ENCODE peak calls at places on chromosomes 2 and 18, in seven cellular contexts. One of them, this sample, is unnamed. For H3K9me3, the result is how much of the 10 kb centered on the place peaks cover.

GRCh38 chr2:241189093-241189855 is 797 bp downstream of the ANO7 start:
- DNase-seq in psoas muscle: no peak
- DNase-seq in A549: no peak
- DNase-seq in colonic mucosa: no peak
- DNase-seq in kidney: peak
- DNase-seq in hepatocyte: peak
- DNase-seq in stomach: no peak
- DNase-seq in this sample: no peak

GRCh38 chr18:36634573-36635216 is 194.1 kb downstream of the TPGS2 start:
- DNase-seq in psoas muscle: no peak
- DNase-seq in A549: no peak
- DNase-seq in colonic mucosa: no peak
- DNase-seq in kidney: no peak
- DNase-seq in hepatocyte: no peak
- DNase-seq in stomach: no peak
- DNase-seq in this sample: no peak

GRCh38 chr2:233822781-233823730 is 31.3 kb downstream of the HJURP start:
- DNase-seq in psoas muscle: no peak
- DNase-seq in A549: peak
- DNase-seq in colonic mucosa: no peak
- DNase-seq in kidney: peak
- DNase-seq in hepatocyte: no peak
- DNase-seq in stomach: peak
- DNase-seq in this sample: no peak

GRCh38 chr2:222470802-222471468 is 46.6 kb downstream of the SGPP2 start:
- DNase-seq in psoas muscle: no peak
- DNase-seq in A549: no peak
- DNase-seq in colonic mucosa: no peak
- DNase-seq in kidney: no peak
- DNase-seq in hepatocyte: no peak
- DNase-seq in stomach: no peak
- DNase-seq in this sample: no peak

GRCh38 chr18:76457475-76457874 is 37.6 kb downstream of the ZNF516 start:
- DNase-seq in psoas muscle: no peak
- DNase-seq in A549: no peak
- DNase-seq in colonic mucosa: no peak
- DNase-seq in kidney: no peak
- DNase-seq in hepatocyte: no peak
- DNase-seq in stomach: no peak
- DNase-seq in this sample: no peak

GRCh38 chr2:39059366-39059952 is 61.4 kb downstream of the SOS1 start:
- DNase-seq in psoas muscle: no peak
- DNase-seq in A549: peak
- DNase-seq in colonic mucosa: no peak
- DNase-seq in kidney: no peak
- DNase-seq in hepatocyte: peak
- DNase-seq in stomach: no peak
- DNase-seq in this sample: peak

GRCh38 chr18:76495435-76496199 is 575 bp upstream of the ZNF516 start:
- DNase-seq in psoas muscle: peak
- DNase-seq in A549: peak
- DNase-seq in colonic mucosa: peak
- DNase-seq in kidney: no peak
- DNase-seq in hepatocyte: peak
- DNase-seq in stomach: no peak
- DNase-seq in this sample: peak

GRCh38 chr18:49721981-49722380 is 91.4 kb downstream of the ACAA2 start:
- DNase-seq in psoas muscle: no peak
- DNase-seq in A549: no peak
- DNase-seq in colonic mucosa: no peak
- DNase-seq in kidney: no peak
- DNase-seq in hepatocyte: no peak
- DNase-seq in stomach: no peak
- DNase-seq in this sample: peak

GRCh38 chr18:50559750-50560680 is at the start of gene MAPK4:
- DNase-seq in psoas muscle: peak
- DNase-seq in A549: no peak
- DNase-seq in colonic mucosa: peak
- DNase-seq in kidney: peak
- DNase-seq in hepatocyte: peak
- DNase-seq in stomach: peak
- DNase-seq in this sample: peak

GRCh38 chr18:23324056-23324811 is 128.9 kb upstream of the RIOK3 start:
- DNase-seq in psoas muscle: no peak
- DNase-seq in A549: no peak
- DNase-seq in colonic mucosa: no peak
- DNase-seq in kidney: no peak
- DNase-seq in hepatocyte: no peak
- DNase-seq in stomach: no peak
- DNase-seq in this sample: no peak

GRCh38 chr2:46770622-46771021 is 145.0 kb downstream of the MCFD2 start:
- DNase-seq in psoas muscle: no peak
- DNase-seq in A549: peak
- DNase-seq in colonic mucosa: no peak
- DNase-seq in kidney: no peak
- DNase-seq in hepatocyte: peak
- DNase-seq in stomach: no peak
- DNase-seq in this sample: no peak

GRCh38 chr2:45258251-45258775 is 249.1 kb upstream of the SIX2 start:
- DNase-seq in psoas muscle: no peak
- DNase-seq in A549: no peak
- DNase-seq in colonic mucosa: no peak
- DNase-seq in kidney: no peak
- DNase-seq in hepatocyte: no peak
- DNase-seq in stomach: no peak
- DNase-seq in this sample: no peak

GRCh38 chr2:145007673-145008263 is 487.8 kb upstream of the ZEB2 start:
- DNase-seq in psoas muscle: peak
- DNase-seq in A549: peak
- DNase-seq in colonic mucosa: no peak
- DNase-seq in kidney: no peak
- DNase-seq in hepatocyte: no peak
- DNase-seq in stomach: no peak
- DNase-seq in this sample: peak

GRCh38 chr2:158738363-158738762 is 56.8 kb upstream of the DAPL1 start:
- DNase-seq in psoas muscle: no peak
- DNase-seq in A549: no peak
- DNase-seq in colonic mucosa: no peak
- DNase-seq in kidney: no peak
- DNase-seq in hepatocyte: no peak
- DNase-seq in stomach: no peak
- DNase-seq in this sample: no peak

GRCh38 chr2:46032161-46032813 is 264.9 kb upstream of the EPAS1 start:
- DNase-seq in psoas muscle: no peak
- DNase-seq in A549: peak
- DNase-seq in colonic mucosa: no peak
- DNase-seq in kidney: no peak
- DNase-seq in hepatocyte: no peak
- DNase-seq in stomach: no peak
- DNase-seq in this sample: no peak

GRCh38 chr2:17879137-17879912 is 858 bp downstream of the KCNS3 start:
- DNase-seq in psoas muscle: peak
- DNase-seq in A549: peak
- DNase-seq in colonic mucosa: peak
- DNase-seq in kidney: peak
- DNase-seq in hepatocyte: peak
- DNase-seq in stomach: peak
- DNase-seq in this sample: peak

GRCh38 chr2:226803410-226803809 is 3.8 kb upstream of the IRS1 start:
- DNase-seq in psoas muscle: no peak
- DNase-seq in A549: no peak
- DNase-seq in colonic mucosa: no peak
- DNase-seq in kidney: no peak
- DNase-seq in hepatocyte: no peak
- DNase-seq in stomach: no peak
- DNase-seq in this sample: no peak

GRCh38 chr2:108575132-108575966 is 41.1 kb downstream of the LIMS1 start:
- DNase-seq in psoas muscle: no peak
- DNase-seq in A549: peak
- DNase-seq in colonic mucosa: no peak
- DNase-seq in kidney: no peak
- DNase-seq in hepatocyte: no peak
- DNase-seq in stomach: no peak
- DNase-seq in this sample: no peak

GRCh38 chr2:126895336-126895735 is 3.4 kb upstream of the TEX51 start:
- DNase-seq in psoas muscle: no peak
- DNase-seq in A549: no peak
- DNase-seq in colonic mucosa: peak
- DNase-seq in kidney: no peak
- DNase-seq in hepatocyte: no peak
- DNase-seq in stomach: peak
- DNase-seq in this sample: no peak

GRCh38 chr2:220147186-220147585 is 519.8 kb downstream of the SLC4A3 start:
- DNase-seq in psoas muscle: no peak
- DNase-seq in A549: no peak
- DNase-seq in colonic mucosa: no peak
- DNase-seq in kidney: no peak
- DNase-seq in hepatocyte: no peak
- DNase-seq in stomach: no peak
- DNase-seq in this sample: no peak

GRCh38 chr2:113915067-113915819 is 25.4 kb downstream of the ACTR3 start:
- DNase-seq in psoas muscle: no peak
- DNase-seq in A549: no peak
- DNase-seq in colonic mucosa: no peak
- DNase-seq in kidney: no peak
- DNase-seq in hepatocyte: no peak
- DNase-seq in stomach: no peak
- DNase-seq in this sample: no peak

GRCh38 chr2:117815946-117816345 is 1.5 kb downstream of the DDX18 start:
- DNase-seq in psoas muscle: no peak
- DNase-seq in A549: no peak
- DNase-seq in colonic mucosa: no peak
- DNase-seq in kidney: no peak
- DNase-seq in hepatocyte: no peak
- DNase-seq in stomach: no peak
- DNase-seq in this sample: no peak

GRCh38 chr18:76398295-76398694 is 96.7 kb downstream of the ZNF516 start:
- DNase-seq in psoas muscle: no peak
- DNase-seq in A549: no peak
- DNase-seq in colonic mucosa: no peak
- DNase-seq in kidney: no peak
- DNase-seq in hepatocyte: no peak
- DNase-seq in stomach: peak
- DNase-seq in this sample: no peak

GRCh38 chr2:218648473-218649100 is 10.8 kb downstream of the ZNF142 start:
- DNase-seq in psoas muscle: no peak
- DNase-seq in A549: peak
- DNase-seq in colonic mucosa: peak
- DNase-seq in kidney: no peak
- DNase-seq in hepatocyte: peak
- DNase-seq in stomach: peak
- DNase-seq in this sample: peak

GRCh38 chr2:19664651-19665050 is 237.1 kb downstream of the TTC32 start:
- DNase-seq in psoas muscle: no peak
- DNase-seq in A549: no peak
- DNase-seq in colonic mucosa: no peak
- DNase-seq in kidney: no peak
- DNase-seq in hepatocyte: no peak
- DNase-seq in stomach: no peak
- DNase-seq in this sample: no peak

GRCh38 chr2:19653336-19653908 is 248.4 kb downstream of the TTC32 start:
- DNase-seq in psoas muscle: no peak
- DNase-seq in A549: no peak
- DNase-seq in colonic mucosa: no peak
- DNase-seq in kidney: no peak
- DNase-seq in hepatocyte: no peak
- DNase-seq in stomach: no peak
- DNase-seq in this sample: no peak

GRCh38 chr2:19654310-19655090 is 247.3 kb downstream of the TTC32 start:
- DNase-seq in psoas muscle: no peak
- DNase-seq in A549: no peak
- DNase-seq in colonic mucosa: no peak
- DNase-seq in kidney: no peak
- DNase-seq in hepatocyte: no peak
- DNase-seq in stomach: no peak
- DNase-seq in this sample: no peak

DNA sequence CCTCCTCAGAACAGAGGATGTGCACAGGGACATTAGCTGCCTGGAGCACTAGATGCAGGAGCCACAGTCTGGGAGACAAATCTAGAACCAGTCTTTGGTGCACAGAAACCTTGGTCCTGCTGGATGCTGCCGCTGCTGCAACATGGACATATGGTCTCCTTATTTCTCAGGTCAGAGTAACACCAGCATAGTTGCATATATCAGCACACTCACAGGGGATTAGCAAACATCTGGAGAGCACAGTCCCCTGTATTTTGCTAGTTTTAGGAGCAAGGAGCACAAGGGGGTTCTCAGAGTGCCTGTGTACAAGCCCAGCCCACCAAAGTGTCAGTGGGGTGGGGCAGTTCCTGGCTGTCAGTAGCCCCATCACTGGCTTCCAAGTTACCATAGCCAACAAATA is 242.4 kb downstream of the TTC32 start:
- DNase-seq in psoas muscle: no peak
- DNase-seq in A549: no peak
- DNase-seq in colonic mucosa: no peak
- DNase-seq in kidney: no peak
- DNase-seq in hepatocyte: no peak
- DNase-seq in stomach: no peak
- DNase-seq in this sample: no peak
- H3K9me3 ChIP-seq in psoas muscle: under half
- H3K9me3 ChIP-seq in A549: under half
- H3K9me3 ChIP-seq in colonic mucosa: under half
- H3K9me3 ChIP-seq in kidney: under half
- H3K9me3 ChIP-seq in hepatocyte: under half
- H3K9me3 ChIP-seq in stomach: under half
- H3K9me3 ChIP-seq in this sample: under half

GRCh38 chr2:72116081-72116533 is 31.6 kb downstream of the CYP26B1 start:
- DNase-seq in psoas muscle: no peak
- DNase-seq in A549: peak
- DNase-seq in colonic mucosa: peak
- DNase-seq in kidney: no peak
- DNase-seq in hepatocyte: no peak
- DNase-seq in stomach: no peak
- DNase-seq in this sample: peak
- TF ChIP-seq CTCF in psoas muscle: no peak
- TF ChIP-seq CTCF in A549: peak
- TF ChIP-seq CTCF in colonic mucosa: no peak
- TF ChIP-seq CTCF in kidney: no peak
- TF ChIP-seq CTCF in hepatocyte: no peak
- TF ChIP-seq CTCF in stomach: no peak
- TF ChIP-seq CTCF in this sample: peak

GRCh38 chr2:2484301-2484700 is 153.2 kb upstream of the MYT1L start:
- DNase-seq in psoas muscle: no peak
- DNase-seq in A549: no peak
- DNase-seq in colonic mucosa: no peak
- DNase-seq in kidney: no peak
- DNase-seq in hepatocyte: no peak
- DNase-seq in stomach: no peak
- DNase-seq in this sample: no peak
- H3K4me3 ChIP-seq in psoas muscle: no peak
- H3K4me3 ChIP-seq in A549: no peak
- H3K4me3 ChIP-seq in colonic mucosa: no peak
- H3K4me3 ChIP-seq in kidney: no peak
- H3K4me3 ChIP-seq in hepatocyte: no peak
- H3K4me3 ChIP-seq in stomach: no peak
- H3K4me3 ChIP-seq in this sample: no peak

GRCh38 chr2:196137271-196137670 is 34.1 kb downstream of the STK17B start:
- DNase-seq in psoas muscle: no peak
- DNase-seq in A549: no peak
- DNase-seq in colonic mucosa: no peak
- DNase-seq in kidney: no peak
- DNase-seq in hepatocyte: no peak
- DNase-seq in stomach: no peak
- DNase-seq in this sample: no peak
- H3K9me3 ChIP-seq in psoas muscle: under half
- H3K9me3 ChIP-seq in A549: under half
- H3K9me3 ChIP-seq in colonic mucosa: under half
- H3K9me3 ChIP-seq in kidney: under half
- H3K9me3 ChIP-seq in hepatocyte: under half
- H3K9me3 ChIP-seq in stomach: under half
- H3K9me3 ChIP-seq in this sample: under half